ENCODE peak calls at places on chromosomes 11 and 22, in seven cellular contexts. One of them, this sample, is unnamed.

GRCh38 chr22:24555160-24555495 is 190 bp upstream of the GUCD1 start:
- DNase-seq in T-cell: peak
- DNase-seq in activated naive CD4-positive, alpha-beta T cell treated with anti-CD3 and anti-CD28 coated beads for 36 hours: peak
- DNase-seq in RKO: peak
- DNase-seq in fibroblast of pulmonary artery: peak
- DNase-seq in Calu3: peak
- DNase-seq in fibroblast of the aortic adventitia: peak
- DNase-seq in this sample: peak

GRCh38 chr11:2701230-2701629 is 1.4 kb upstream of the KCNQ1OT1 start:
- DNase-seq in fibroblast of pulmonary artery: no peak
- DNase-seq in activated naive CD4-positive, alpha-beta T cell treated with anti-CD3 and anti-CD28 coated beads for 36 hours: no peak
- DNase-seq in fibroblast of the aortic adventitia: no peak
- DNase-seq in RKO: no peak
- DNase-seq in Calu3: no peak
- DNase-seq in T-cell: no peak
- DNase-seq in this sample: no peak

GRCh38 chr11:120964857-120965256 is 59.0 kb upstream of the TBCEL start:
- DNase-seq in fibroblast of pulmonary artery: peak
- DNase-seq in T-cell: no peak
- DNase-seq in Calu3: no peak
- DNase-seq in fibroblast of the aortic adventitia: peak
- DNase-seq in activated naive CD4-positive, alpha-beta T cell treated with anti-CD3 and anti-CD28 coated beads for 36 hours: no peak
- DNase-seq in RKO: no peak
- DNase-seq in this sample: peak

GRCh38 chr11:22431074-22431473 is 92.9 kb downstream of the SLC17A6 start:
- DNase-seq in fibroblast of pulmonary artery: no peak
- DNase-seq in activated naive CD4-positive, alpha-beta T cell treated with anti-CD3 and anti-CD28 coated beads for 36 hours: no peak
- DNase-seq in fibroblast of the aortic adventitia: no peak
- DNase-seq in T-cell: no peak
- DNase-seq in RKO: no peak
- DNase-seq in Calu3: no peak
- DNase-seq in this sample: no peak

GRCh38 chr11:67572747-67573419 is 10.7 kb upstream of the GSTP1 start:
- DNase-seq in fibroblast of the aortic adventitia: peak
- DNase-seq in activated naive CD4-positive, alpha-beta T cell treated with anti-CD3 and anti-CD28 coated beads for 36 hours: peak
- DNase-seq in fibroblast of pulmonary artery: peak
- DNase-seq in Calu3: peak
- DNase-seq in RKO: peak
- DNase-seq in T-cell: no peak
- DNase-seq in this sample: peak

GRCh38 chr11:66626926-66627325 is 10.5 kb downstream of the RBM14 start:
- DNase-seq in Calu3: no peak
- DNase-seq in T-cell: no peak
- DNase-seq in activated naive CD4-positive, alpha-beta T cell treated with anti-CD3 and anti-CD28 coated beads for 36 hours: no peak
- DNase-seq in RKO: no peak
- DNase-seq in fibroblast of the aortic adventitia: no peak
- DNase-seq in fibroblast of pulmonary artery: no peak
- DNase-seq in this sample: no peak

GRCh38 chr11:4095509-4096230 is 1.1 kb downstream of the RRM1 start:
- DNase-seq in fibroblast of the aortic adventitia: peak
- DNase-seq in RKO: peak
- DNase-seq in Calu3: no peak
- DNase-seq in activated naive CD4-positive, alpha-beta T cell treated with anti-CD3 and anti-CD28 coated beads for 36 hours: no peak
- DNase-seq in T-cell: no peak
- DNase-seq in fibroblast of pulmonary artery: peak
- DNase-seq in this sample: peak

GRCh38 chr22:36366291-36366708 is 21.5 kb downstream of the MYH9 start:
- DNase-seq in fibroblast of the aortic adventitia: peak
- DNase-seq in fibroblast of pulmonary artery: no peak
- DNase-seq in T-cell: no peak
- DNase-seq in activated naive CD4-positive, alpha-beta T cell treated with anti-CD3 and anti-CD28 coated beads for 36 hours: peak
- DNase-seq in Calu3: no peak
- DNase-seq in RKO: no peak
- DNase-seq in this sample: peak

GRCh38 chr11:3849297-3849874 is 6.1 kb upstream of the STIM1 start:
- DNase-seq in activated naive CD4-positive, alpha-beta T cell treated with anti-CD3 and anti-CD28 coated beads for 36 hours: peak
- DNase-seq in fibroblast of pulmonary artery: peak
- DNase-seq in T-cell: no peak
- DNase-seq in fibroblast of the aortic adventitia: peak
- DNase-seq in RKO: peak
- DNase-seq in Calu3: peak
- DNase-seq in this sample: no peak

GRCh38 chr22:46835288-46835687 is 72.8 kb downstream of the TBC1D22A start:
- DNase-seq in fibroblast of the aortic adventitia: no peak
- DNase-seq in T-cell: no peak
- DNase-seq in activated naive CD4-positive, alpha-beta T cell treated with anti-CD3 and anti-CD28 coated beads for 36 hours: no peak
- DNase-seq in fibroblast of pulmonary artery: no peak
- DNase-seq in RKO: no peak
- DNase-seq in Calu3: no peak
- DNase-seq in this sample: no peak

This sample was measured in amniotic epithelial cell.